ENCODE peak calls at places on chromosomes 16 and 17, in five cellular contexts. T, S, E, R and V are unnamed samples. For H3K4me1, the result is how much of the 10 kb centered on the place peaks cover.

GRCh38 chr16:75260856-75261589 is 9.6 kb upstream of the BCAR1 start:
- DNase-seq in T (no peak), S (no peak), E (no peak), R (no peak), V (no peak)

GRCh38 chr17:65071861-65072260 is 15.3 kb upstream of the GNA13 start:
- DNase-seq in T (no peak), S (no peak), E (no peak), R (no peak), V (no peak)

GRCh38 chr17:35141681-35142466 is at the start of gene NLE1:
- DNase-seq in T (peak), S (peak), E (peak), R (peak), V (peak)

GRCh38 chr17:81523139-81524062 is 4.8 kb upstream of the FSCN2 start:
- DNase-seq in T (no peak), S (no peak), E (no peak), R (no peak), V (peak)

GRCh38 chr17:68600123-68600880 is 865 bp downstream of the FAM20A start:
- DNase-seq in T (peak), S (peak), E (no peak), R (no peak), V (peak)

GRCh38 chr17:54844262-54844661 is 56.4 kb upstream of the TOM1L1 start:
- DNase-seq in T (no peak), S (no peak), E (no peak), R (no peak), V (no peak)

GRCh38 chr16:46972429-46972970 is 974 bp downstream of the DNAJA2 start:
- DNase-seq in T (no peak), S (no peak), E (no peak), R (no peak), V (no peak)

GRCh38 chr16:68760671-68761275 is 23.7 kb downstream of the CDH1 start:
- DNase-seq in T (no peak), S (no peak), E (no peak), R (no peak), V (no peak)

GRCh38 chr16:48317614-48318013 is 67.6 kb downstream of the SIAH1 start:
- DNase-seq in T (no peak), S (no peak), E (no peak), R (no peak), V (no peak)

GRCh38 chr17:64196626-64197025 is 66.4 kb downstream of the TEX2 start:
- DNase-seq in T (no peak), S (no peak), E (no peak), R (no peak), V (no peak)

GRCh38 chr17:44878627-44879221 is 20.5 kb downstream of the EFTUD2 start:
- DNase-seq in T (no peak), S (no peak), E (peak), R (peak), V (no peak)

GRCh38 chr16:50881331-50881830 is 139.5 kb downstream of the CYLD start:
- DNase-seq in T (no peak), S (no peak), E (no peak), R (no peak), V (no peak)

GRCh38 chr17:59331929-59332889 is 754 bp downstream of the YPEL2 start:
- DNase-seq in T (peak), S (peak), E (peak), R (peak), V (peak)

GRCh38 chr17:30332057-30332542 is 1.8 kb downstream of the TMIGD1 start:
- DNase-seq in T (no peak), S (no peak), E (no peak), R (no peak), V (no peak)

GRCh38 chr16:49458221-49458620 is 84.6 kb downstream of the C16orf78 start:
- DNase-seq in T (peak), S (no peak), E (no peak), R (no peak), V (peak)

GRCh38 chr16:85428168-85428898 is 184.8 kb upstream of the GSE1 start:
- DNase-seq in T (peak), S (peak), E (peak), R (no peak), V (peak)

GRCh38 chr17:5331506-5331905 is 49.4 kb downstream of the RABEP1 start:
- DNase-seq in T (no peak), S (no peak), E (no peak), R (no peak), V (no peak)

GRCh38 chr17:28372203-28372944 is 880 bp downstream of the SARM1 start:
- DNase-seq in T (no peak), S (peak), E (no peak), R (no peak), V (no peak)

GRCh38 chr16:1941924-1942809 is 832 bp downstream of the MSRB1 start:
- DNase-seq in T (no peak), S (no peak), E (no peak), R (no peak), V (no peak)

GRCh38 chr17:50047488-50048126 is 8.3 kb upstream of the ITGA3 start:
- DNase-seq in T (no peak), S (no peak), E (no peak), R (no peak), V (no peak)

GRCh38 chr17:50046667-50047066 is 9.2 kb upstream of the ITGA3 start:
- DNase-seq in T (no peak), S (no peak), E (no peak), R (no peak), V (no peak)

GRCh38 chr17:50048146-50048720 is 7.7 kb upstream of the ITGA3 start:
- DNase-seq in T (no peak), S (no peak), E (no peak), R (no peak), V (no peak)

GRCh38 chr17:50046179-50046578 is 9.7 kb upstream of the ITGA3 start:
- DNase-seq in T (no peak), S (no peak), E (no peak), R (no peak), V (no peak)

GRCh38 chr17:50047083-50047482 is 8.8 kb upstream of the ITGA3 start:
- DNase-seq in T (no peak), S (no peak), E (no peak), R (no peak), V (no peak)
- H3K4me1 ChIP-seq in T (under half), S (under half), E (under half), R (under half), V (under half)

DNA sequence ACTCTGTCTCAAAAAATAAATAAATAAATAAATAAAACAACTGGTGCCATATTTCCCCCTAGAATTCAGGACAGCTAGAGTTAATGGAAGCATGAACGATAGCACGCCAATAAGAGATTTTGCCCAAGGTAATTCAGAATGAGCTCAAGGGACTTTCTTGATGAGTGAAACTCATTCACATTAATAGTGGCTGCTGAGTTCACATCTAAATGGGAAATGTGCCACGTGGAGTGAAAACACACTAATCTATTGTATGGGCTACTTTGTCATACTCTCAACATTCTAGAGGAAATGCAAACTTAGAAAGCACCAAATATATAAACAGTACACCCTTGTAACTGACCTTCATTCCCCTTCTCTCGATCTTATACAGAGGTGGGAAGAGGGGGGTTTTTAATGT is 47.3 kb upstream of the PSMD7 start:
- DNase-seq in T (no peak), S (no peak), E (no peak), R (no peak), V (no peak)
- H3K4me1 ChIP-seq in T (under half), S (under half), E (under half), R (under half), V (under half)

GRCh38 chr17:49114703-49115102 is 17.9 kb upstream of the B4GALNT2 start:
- DNase-seq in T (no peak), S (no peak), E (no peak), R (no peak), V (no peak)
- H3K4me1 ChIP-seq in T (under half), S (under half), E (under half), R (under half), V (under half)

DNA sequence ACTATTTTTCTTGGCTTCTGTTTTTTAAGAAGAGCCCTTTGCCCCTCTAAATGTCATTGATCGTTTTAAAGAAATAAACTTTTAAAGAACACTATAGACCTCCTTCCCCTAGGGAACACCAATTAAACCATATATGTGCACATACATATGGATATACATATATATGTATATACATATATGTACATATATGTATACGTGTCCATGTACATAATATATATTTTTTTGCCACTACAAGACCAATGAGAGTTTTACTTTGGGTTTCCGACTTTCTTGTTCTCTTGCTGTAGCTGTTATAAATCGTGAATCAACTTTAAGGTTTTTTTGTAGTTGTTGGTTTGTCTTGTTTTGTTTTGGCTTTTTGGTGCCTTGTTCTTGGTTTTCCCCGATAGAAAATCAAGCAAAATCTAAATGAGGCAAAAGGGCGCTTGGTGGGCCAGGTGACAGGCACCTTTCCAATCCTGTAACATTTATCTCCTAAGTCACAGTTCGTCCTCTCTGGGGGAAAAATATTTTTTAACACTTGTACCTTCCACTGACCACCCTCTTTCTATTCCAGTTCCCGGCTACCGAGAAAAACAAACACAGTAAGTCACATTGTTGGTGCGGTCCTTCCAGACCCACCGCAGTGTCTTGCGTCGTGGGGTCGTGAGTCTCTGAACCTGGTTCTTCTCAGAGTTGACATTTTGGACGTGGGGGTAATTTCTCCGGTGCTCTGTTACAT is 4.5 kb downstream of the FOXF1 start:
- DNase-seq in T (no peak), S (no peak), E (no peak), R (no peak), V (no peak)
- H3K4me1 ChIP-seq in T (under half), S (under half), E (under half), R (under half), V (under half)

GRCh38 chr17:73613271-73613941 is 30.8 kb downstream of the SDK2 start:
- DNase-seq in T (no peak), S (no peak), E (no peak), R (no peak), V (no peak)

GRCh38 chr17:73612074-73612473 is 32.2 kb downstream of the SDK2 start:
- DNase-seq in T (no peak), S (no peak), E (no peak), R (no peak), V (no peak)

GRCh38 chr17:73610331-73610911 is 33.8 kb downstream of the SDK2 start:
- DNase-seq in T (no peak), S (no peak), E (no peak), R (no peak), V (no peak)

GRCh38 chr17:73609688-73610210 is 34.5 kb downstream of the SDK2 start:
- DNase-seq in T (no peak), S (no peak), E (no peak), R (no peak), V (no peak)

GRCh38 chr17:73611630-73612029 is 32.6 kb downstream of the SDK2 start:
- DNase-seq in T (no peak), S (no peak), E (no peak), R (no peak), V (no peak)
- H3K4me1 ChIP-seq in T (under half), S (under half), E (under half), R (under half), V (under half)